ENCODE peak calls at places on chromosomes 4 and X, in eight cellular contexts. B is right cardiac atrium; M is OCI-LY7; G is cardiac muscle cell; C is tibial nerve; K is transverse colon; D is aorta; Q is naive thymus-derived CD4-positive, alpha-beta T cell. T is an unnamed sample.
A peak's percentile ranks its signal among the peaks of the same experiment; 100 is the strongest.

GRCh38 chr4:56646341-56646740 is 34.8 kb downstream of the HOPX start:
- DNase-seq in B (no peak), K (no peak), G (no peak), Q (no peak), C (no peak), M (no peak), D (no peak), T (no peak)

GRCh38 chr4:133390198-133390855 is 241.2 kb downstream of the PCDH10 start:
- DNase-seq in C (no peak), M (no peak), G (no peak), Q (no peak), B (no peak), D (no peak), K (no peak), T (no peak)

GRCh38 chr4:2261110-2261852 is 628 bp downstream of the MXD4 start:
- DNase-seq in D (peak; percentile 74), C (no peak), K (peak; percentile 66), B (peak; percentile 61), Q (peak; percentile 43), G (peak; percentile 55), M (peak; percentile 38), T (peak; percentile 62)

GRCh38 chr4:163233321-163233720 is 66.6 kb upstream of the NAF1 start:
- DNase-seq in Q (no peak), C (no peak), M (no peak), B (no peak), D (no peak), G (no peak), K (no peak), T (no peak)

GRCh38 chr4:3435684-3435956 is 6.1 kb upstream of the HGFAC start:
- DNase-seq in Q (no peak), K (no peak), D (no peak), B (no peak), G (no peak), M (no peak), C (no peak), T (no peak)

GRCh38 chr4:1367936-1368289 is 20.9 kb downstream of the UVSSA start:
- DNase-seq in B (no peak), Q (no peak), C (no peak), D (peak; percentile 39), M (no peak), G (no peak), K (no peak), T (no peak)

GRCh38 chrX:52082578-52082977 is 13.6 kb upstream of the MAGED4B start:
- DNase-seq in C (no peak), K (no peak), M (no peak), Q (no peak), D (no peak), G (peak; percentile 14), B (no peak), T (no peak)

GRCh38 chr4:39998659-39999345 is 21.1 kb upstream of the PDS5A start:
- DNase-seq in C (no peak), G (no peak), M (no peak), B (no peak), D (no peak), Q (no peak), K (no peak), T (peak; percentile 93)

GRCh38 chrX:154827624-154828408 is 6.6 kb downstream of the SMIM9 start:
- DNase-seq in D (no peak), G (no peak), K (no peak), M (peak; percentile 68), B (no peak), C (no peak), Q (no peak), T (no peak)

GRCh38 chrX:81259008-81259713 is 57.3 kb downstream of the SH3BGRL start:
- DNase-seq in G (peak; percentile 69), K (no peak), D (no peak), M (no peak), Q (no peak), C (no peak), B (no peak), T (no peak)

GRCh38 chr4:185847352-185848078 is 35.5 kb upstream of the SORBS2 start:
- DNase-seq in B (peak; percentile 69), K (no peak), M (no peak), Q (no peak), D (no peak), G (peak; percentile 76), C (no peak), T (no peak)

GRCh38 chr4:48483777-48484493 is 792 bp downstream of the SLC10A4 start:
- DNase-seq in K (no peak), B (no peak), G (no peak), D (no peak), Q (no peak), C (no peak), M (no peak), T (no peak)

GRCh38 chr4:138202686-138203085 is 39.5 kb downstream of the SLC7A11 start:
- DNase-seq in G (no peak), K (no peak), D (no peak), B (no peak), M (no peak), C (no peak), Q (no peak), T (no peak)

GRCh38 chrX:119273807-119274192 is 37.7 kb downstream of the PGRMC1 start:
- DNase-seq in C (no peak), Q (no peak), B (no peak), K (no peak), M (no peak), D (no peak), G (no peak), T (no peak)

GRCh38 chrX:253451-254297 is 27.5 kb upstream of the PLCXD1 start:
- DNase-seq in K (no peak), C (no peak), G (no peak), B (no peak), D (no peak), Q (no peak), M (no peak), T (no peak)

GRCh38 chr4:88661724-88662123 is 35.9 kb downstream of the NAP1L5 start:
- DNase-seq in C (no peak), G (peak; percentile 43), K (no peak), D (no peak), M (no peak), Q (no peak), B (no peak), T (no peak)

GRCh38 chr4:70187216-70187615 is 8.3 kb upstream of the ODAM start:
- DNase-seq in Q (no peak), K (no peak), B (no peak), D (no peak), C (no peak), M (no peak), G (no peak), T (no peak)

GRCh38 chrX:39149761-39150160 is 348.5 kb downstream of the MID1IP1 start:
- DNase-seq in Q (peak; percentile 14), M (peak; percentile 65), B (peak; percentile 71), D (peak; percentile 81), G (peak; percentile 72), C (peak; percentile 83), K (peak; percentile 75), T (peak; percentile 79)

GRCh38 chr4:140071806-140072205 is 82.2 kb downstream of the MAML3 start:
- DNase-seq in G (peak; percentile 98), C (peak; percentile 43), D (no peak), K (peak; percentile 33), Q (peak; percentile 78), B (peak; percentile 51), M (no peak), T (no peak)

GRCh38 chr4:25439913-25440477 is 62.9 kb downstream of the ANAPC4 start:
- DNase-seq in K (peak; percentile 51), M (peak; percentile 78), C (peak; percentile 86), D (no peak), B (peak; percentile 18), Q (peak; percentile 22), G (peak; percentile 87), T (peak; percentile 66)

GRCh38 chr4:148216866-148217814 is 225.1 kb downstream of the NR3C2 start:
- DNase-seq in D (no peak), K (no peak), C (no peak), Q (no peak), M (peak; percentile 23), B (no peak), G (no peak), T (no peak)
- H3K4me3 ChIP-seq in D (no peak overlapping the region), K (no peak overlapping the region), C (peak overlapping the region; percentile 13), Q (peak overlapping the region; percentile 43), M (peak overlapping the region; percentile 36), B (peak overlapping the region; percentile 51), G (no peak overlapping the region), T (no peak overlapping the region)

GRCh38 chr4:108116423-108117168 is 52.1 kb downstream of the LEF1 start:
- DNase-seq in D (no peak), B (no peak), G (no peak), C (no peak), M (peak; percentile 49), K (no peak), Q (peak; percentile 48), T (no peak)
- H3K4me1 ChIP-seq in D (no peaks in the 10 kb centered on the region), B (no peaks in the 10 kb centered on the region), G (peaks cover 65% of the 10 kb centered on the region), C (no peaks in the 10 kb centered on the region), M (peaks cover 83% of the 10 kb centered on the region), K (no peaks in the 10 kb centered on the region), Q (peaks cover 97% of the 10 kb centered on the region), T (peaks cover 3% of the 10 kb centered on the region)

GRCh38 chr4:33482773-33483172 is 2761.5 kb downstream of the ARAP2 start:
- DNase-seq in G (no peak), Q (no peak), M (no peak), C (no peak), B (no peak), K (no peak), D (no peak), T (no peak)

DNA sequence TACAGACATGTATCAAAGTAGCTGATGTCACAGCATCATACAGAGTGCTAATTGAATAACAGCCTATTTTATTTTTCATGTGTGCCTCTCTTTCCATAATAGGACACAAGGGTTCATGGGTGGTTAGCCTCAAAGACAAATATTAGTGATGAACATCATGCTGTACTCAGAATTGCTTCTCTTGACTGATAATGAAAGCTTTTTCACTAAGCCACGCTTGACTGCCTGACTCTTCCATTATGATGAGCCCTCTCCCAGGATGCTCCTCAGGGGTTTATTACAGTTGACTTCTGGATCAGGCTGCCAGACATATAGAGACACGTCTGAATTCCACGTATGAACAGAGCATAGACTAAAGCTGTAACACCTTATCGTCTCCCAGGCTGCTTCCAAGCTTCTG is 2757.5 kb downstream of the PCDH7 start:
- DNase-seq in M (no peak), D (no peak), Q (no peak), B (no peak), K (no peak), C (no peak), G (no peak), T (no peak)
- H3K9me3 ChIP-seq in M (no peaks in the 10 kb centered on the region), D (no peaks in the 10 kb centered on the region), Q (no peaks in the 10 kb centered on the region), B (no peaks in the 10 kb centered on the region), K (no peaks in the 10 kb centered on the region), C (no peaks in the 10 kb centered on the region), G (no peaks in the 10 kb centered on the region), T (no peaks in the 10 kb centered on the region)

GRCh38 chrX:2654436-2655340 is 36.4 kb upstream of the CD99 start:
- DNase-seq in B (no peak), M (no peak), G (no peak), C (no peak), D (no peak), Q (no peak), K (peak; percentile 77), T (no peak)
- H3K4me3 ChIP-seq in B (no peak overlapping the region), M (no peak overlapping the region), G (no peak overlapping the region), C (no peak overlapping the region), D (no peak overlapping the region), Q (no peak overlapping the region), K (peak overlapping the region; percentile 9), T (no peak overlapping the region)

GRCh38 chr4:122784261-122784660 is 42.4 kb upstream of the FGF2 start:
- DNase-seq in Q (no peak), G (no peak), M (no peak), B (no peak), K (no peak), C (no peak), D (no peak), T (no peak)
- H3K4me1 ChIP-seq in Q (no peaks in the 10 kb centered on the region), G (no peaks in the 10 kb centered on the region), M (no peaks in the 10 kb centered on the region), B (no peaks in the 10 kb centered on the region), K (peaks cover 19% of the 10 kb centered on the region), C (peaks cover 12% of the 10 kb centered on the region), D (no peaks in the 10 kb centered on the region), T (peaks cover 46% of the 10 kb centered on the region)

GRCh38 chrX:12936947-12937346 is 30.5 kb downstream of the TLR8 start:
- DNase-seq in M (no peak), G (no peak), Q (no peak), B (no peak), K (no peak), C (no peak), D (no peak), T (no peak)
- H3K9me3 ChIP-seq in M (no peaks in the 10 kb centered on the region), G (peaks cover 4% of the 10 kb centered on the region), Q (no peaks in the 10 kb centered on the region), B (no peaks in the 10 kb centered on the region), K (no peaks in the 10 kb centered on the region), C (no peaks in the 10 kb centered on the region), D (no peaks in the 10 kb centered on the region), T (peaks cover 4% of the 10 kb centered on the region)

T was measured in HAP-1.